ENCODE peak calls at places on chromosome 11, in five cellular contexts. R is NCI-H460; L is NCI-H1436 treated with DMSO at 0.1 percent for 48 hours; N is fibroblast of lung; Z is activated T-helper 1 cell treated with anti-CD3 and anti-CD28 coated beads, Interleukin-12 subunit alpha, Interleukin-12 subunit beta, Interleukin-2, Interleukin-4 antibody, amounts not matched to agents 30 ng/mL and 10 ng/mL and 1 ng/mL, durations not matched to agents 14 hours and 24 hours and 36 hours. C is an unnamed sample.

GRCh38 chr11:31902706-31903105 is 91.6 kb upstream of the PAX6 start:
- DNase-seq in R (no peak), N (no peak), Z (no peak), L (no peak), C (no peak)

GRCh38 chr11:96648991-96649390 is 259.2 kb downstream of the JRKL start:
- DNase-seq in R (no peak), Z (no peak), L (no peak), N (no peak), C (no peak)

GRCh38 chr11:62923634-62924411 is 2.7 kb upstream of the CHRM1 start:
- DNase-seq in Z (no peak), L (no peak), N (no peak), R (no peak), C (no peak)

GRCh38 chr11:1776331-1776851 is 12.7 kb upstream of the CTSD start:
- DNase-seq in Z (no peak), N (no peak), R (no peak), L (no peak), C (no peak)

GRCh38 chr11:8222820-8223512 is 40.7 kb downstream of the LMO1 start:
- DNase-seq in N (no peak), L (no peak), Z (no peak), R (no peak), C (no peak)

GRCh38 chr11:68835749-68836148 is 6.0 kb downstream of the CPT1A start:
- DNase-seq in L (no peak), N (no peak), Z (no peak), R (no peak), C (no peak)

GRCh38 chr11:134333951-134334350 is 2.2 kb downstream of the GLB1L2 start:
- DNase-seq in Z (no peak), L (no peak), N (no peak), R (no peak), C (no peak)

GRCh38 chr11:87239001-87239400 is 201.3 kb downstream of the TMEM135 start:
- DNase-seq in R (no peak), N (no peak), L (no peak), Z (no peak), C (no peak)

GRCh38 chr11:79822771-79823170 is 381.9 kb upstream of the TENM4 start:
- DNase-seq in N (no peak), L (no peak), Z (no peak), R (no peak), C (no peak)

GRCh38 chr11:13717331-13717730 is 48.9 kb downstream of the FAR1 start:
- DNase-seq in Z (no peak), N (peak), L (no peak), R (no peak), C (peak)

GRCh38 chr11:96567193-96567592 is 177.4 kb downstream of the JRKL start:
- DNase-seq in N (peak), Z (no peak), R (no peak), L (no peak), C (no peak)

GRCh38 chr11:80388133-80388532 is 947.3 kb upstream of the TENM4 start:
- DNase-seq in N (no peak), L (no peak), R (peak), Z (no peak), C (no peak)

GRCh38 chr11:35943761-35944502 is at the start of gene LDLRAD3:
- DNase-seq in Z (peak), L (no peak), R (peak), N (peak), C (peak)

GRCh38 chr11:73152861-73153483 is 10.9 kb upstream of the FCHSD2 start:
- DNase-seq in Z (peak), L (no peak), N (no peak), R (no peak), C (no peak)

GRCh38 chr11:64583296-64584262 is 7.4 kb upstream of the SLC22A12 start:
- DNase-seq in R (no peak), Z (no peak), N (peak), L (no peak), C (no peak)

GRCh38 chr11:69862797-69863543 is 43.8 kb upstream of the FGF3 start:
- DNase-seq in Z (no peak), L (no peak), R (no peak), N (no peak), C (no peak)

GRCh38 chr11:65388731-65389130 is 2.3 kb downstream of the FRMD8 start:
- DNase-seq in N (no peak), Z (no peak), L (no peak), R (no peak), C (no peak)

GRCh38 chr11:130478881-130479280 is 30.4 kb downstream of the ADAMTS15 start:
- DNase-seq in L (no peak), Z (no peak), N (no peak), R (no peak), C (peak)

GRCh38 chr11:97754976-97755375 is 1265.8 kb upstream of the CNTN5 start:
- DNase-seq in R (no peak), L (no peak), N (no peak), Z (no peak), C (no peak)

GRCh38 chr11:102705626-102706025 is at the start of gene MMP27:
- DNase-seq in Z (no peak), L (no peak), N (no peak), R (no peak), C (no peak)

GRCh38 chr11:36131719-36132349 is 157.4 kb downstream of the COMMD9 start:
- DNase-seq in R (no peak), L (no peak), Z (no peak), N (peak), C (no peak)

GRCh38 chr11:120527111-120527748 is 15.7 kb downstream of the GRIK4 start:
- DNase-seq in R (no peak), L (no peak), Z (no peak), N (peak), C (peak)

GRCh38 chr11:429931-430456 is 11.8 kb downstream of the ANO9 start:
- DNase-seq in Z (no peak), N (no peak), L (no peak), R (no peak), C (no peak)

GRCh38 chr11:38791346-38791961 is 2193.4 kb upstream of the RAG2 start:
- DNase-seq in L (no peak), R (peak), Z (no peak), N (peak), C (peak)

C was measured in astrocyte.